ENCODE peak calls at places on chromosome 4, in ten cellular contexts. One of them, this sample, is unnamed.

GRCh38 chr4:6776920-6777635 is 5.4 kb upstream of the KIAA0232 start:
- DNase-seq in GM12865: no peak
- DNase-seq in SK-N-SH: no peak
- DNase-seq in CD8-positive, alpha-beta T cell: no peak
- DNase-seq in fibroblast of mammary gland: no peak
- DNase-seq in MM.1S: no peak
- DNase-seq in mucosa of descending colon: no peak
- DNase-seq in fibroblast of lung: no peak
- DNase-seq in body of pancreas: no peak
- DNase-seq in Calu3: no peak
- DNase-seq in this sample: no peak

GRCh38 chr4:5638316-5638715 is 70.0 kb downstream of the EVC2 start:
- DNase-seq in GM12865: no peak
- DNase-seq in fibroblast of lung: peak
- DNase-seq in mucosa of descending colon: no peak
- DNase-seq in body of pancreas: no peak
- DNase-seq in Calu3: no peak
- DNase-seq in MM.1S: no peak
- DNase-seq in fibroblast of mammary gland: peak
- DNase-seq in SK-N-SH: no peak
- DNase-seq in CD8-positive, alpha-beta T cell: no peak
- DNase-seq in this sample: no peak

GRCh38 chr4:1164956-1165545 is 7.3 kb downstream of the SPON2 start:
- DNase-seq in GM12865: no peak
- DNase-seq in Calu3: no peak
- DNase-seq in SK-N-SH: no peak
- DNase-seq in MM.1S: no peak
- DNase-seq in fibroblast of mammary gland: no peak
- DNase-seq in fibroblast of lung: no peak
- DNase-seq in mucosa of descending colon: no peak
- DNase-seq in body of pancreas: no peak
- DNase-seq in CD8-positive, alpha-beta T cell: no peak
- DNase-seq in this sample: no peak

GRCh38 chr4:180160195-180160985 is 2082.8 kb upstream of the TENM3 start:
- DNase-seq in mucosa of descending colon: no peak
- DNase-seq in CD8-positive, alpha-beta T cell: no peak
- DNase-seq in SK-N-SH: no peak
- DNase-seq in fibroblast of mammary gland: no peak
- DNase-seq in Calu3: no peak
- DNase-seq in GM12865: no peak
- DNase-seq in fibroblast of lung: peak
- DNase-seq in body of pancreas: no peak
- DNase-seq in MM.1S: no peak
- DNase-seq in this sample: no peak

GRCh38 chr4:80183196-80184052 is 13.9 kb upstream of the PRDM8 start:
- DNase-seq in mucosa of descending colon: peak
- DNase-seq in GM12865: no peak
- DNase-seq in CD8-positive, alpha-beta T cell: no peak
- DNase-seq in MM.1S: no peak
- DNase-seq in body of pancreas: no peak
- DNase-seq in fibroblast of mammary gland: peak
- DNase-seq in SK-N-SH: peak
- DNase-seq in fibroblast of lung: peak
- DNase-seq in Calu3: no peak
- DNase-seq in this sample: peak

GRCh38 chr4:185809517-185810071 is 2.4 kb downstream of the SORBS2 start:
- DNase-seq in body of pancreas: no peak
- DNase-seq in SK-N-SH: no peak
- DNase-seq in mucosa of descending colon: no peak
- DNase-seq in fibroblast of mammary gland: no peak
- DNase-seq in GM12865: no peak
- DNase-seq in CD8-positive, alpha-beta T cell: no peak
- DNase-seq in MM.1S: no peak
- DNase-seq in fibroblast of lung: no peak
- DNase-seq in Calu3: no peak
- DNase-seq in this sample: no peak

GRCh38 chr4:162661913-162662312 is 498.1 kb upstream of the FSTL5 start:
- DNase-seq in fibroblast of mammary gland: no peak
- DNase-seq in body of pancreas: no peak
- DNase-seq in fibroblast of lung: no peak
- DNase-seq in CD8-positive, alpha-beta T cell: no peak
- DNase-seq in SK-N-SH: no peak
- DNase-seq in GM12865: peak
- DNase-seq in mucosa of descending colon: no peak
- DNase-seq in Calu3: no peak
- DNase-seq in MM.1S: no peak
- DNase-seq in this sample: no peak

GRCh38 chr4:1797861-1798529 is 4.9 kb downstream of the FGFR3 start:
- DNase-seq in CD8-positive, alpha-beta T cell: no peak
- DNase-seq in fibroblast of mammary gland: no peak
- DNase-seq in GM12865: no peak
- DNase-seq in mucosa of descending colon: no peak
- DNase-seq in body of pancreas: no peak
- DNase-seq in fibroblast of lung: no peak
- DNase-seq in SK-N-SH: no peak
- DNase-seq in MM.1S: no peak
- DNase-seq in Calu3: no peak
- DNase-seq in this sample: no peak

GRCh38 chr4:29900336-29900735 is 819.8 kb upstream of the PCDH7 start:
- DNase-seq in body of pancreas: no peak
- DNase-seq in SK-N-SH: no peak
- DNase-seq in fibroblast of lung: no peak
- DNase-seq in CD8-positive, alpha-beta T cell: no peak
- DNase-seq in GM12865: no peak
- DNase-seq in mucosa of descending colon: no peak
- DNase-seq in fibroblast of mammary gland: no peak
- DNase-seq in MM.1S: no peak
- DNase-seq in Calu3: no peak
- DNase-seq in this sample: no peak

GRCh38 chr4:1582227-1582626 is 101.9 kb downstream of the FAM53A start:
- DNase-seq in GM12865: no peak
- DNase-seq in CD8-positive, alpha-beta T cell: no peak
- DNase-seq in Calu3: no peak
- DNase-seq in MM.1S: no peak
- DNase-seq in fibroblast of lung: no peak
- DNase-seq in mucosa of descending colon: no peak
- DNase-seq in SK-N-SH: no peak
- DNase-seq in fibroblast of mammary gland: no peak
- DNase-seq in body of pancreas: no peak
- DNase-seq in this sample: no peak

GRCh38 chr4:132180020-132180427 is 969.1 kb upstream of the PCDH10 start:
- DNase-seq in fibroblast of lung: peak
- DNase-seq in body of pancreas: no peak
- DNase-seq in SK-N-SH: no peak
- DNase-seq in Calu3: no peak
- DNase-seq in GM12865: no peak
- DNase-seq in mucosa of descending colon: no peak
- DNase-seq in CD8-positive, alpha-beta T cell: no peak
- DNase-seq in MM.1S: no peak
- DNase-seq in fibroblast of mammary gland: peak
- DNase-seq in this sample: no peak

GRCh38 chr4:168797176-168797575 is 212.9 kb downstream of the CBR4 start:
- DNase-seq in mucosa of descending colon: no peak
- DNase-seq in fibroblast of mammary gland: peak
- DNase-seq in Calu3: no peak
- DNase-seq in fibroblast of lung: peak
- DNase-seq in CD8-positive, alpha-beta T cell: no peak
- DNase-seq in SK-N-SH: no peak
- DNase-seq in MM.1S: no peak
- DNase-seq in GM12865: no peak
- DNase-seq in body of pancreas: no peak
- DNase-seq in this sample: no peak

GRCh38 chr4:88582493-88582892 is 9.8 kb upstream of the HERC3 start:
- DNase-seq in GM12865: no peak
- DNase-seq in fibroblast of mammary gland: peak
- DNase-seq in body of pancreas: no peak
- DNase-seq in MM.1S: no peak
- DNase-seq in fibroblast of lung: no peak
- DNase-seq in mucosa of descending colon: no peak
- DNase-seq in CD8-positive, alpha-beta T cell: no peak
- DNase-seq in SK-N-SH: no peak
- DNase-seq in Calu3: no peak
- DNase-seq in this sample: no peak

DNA sequence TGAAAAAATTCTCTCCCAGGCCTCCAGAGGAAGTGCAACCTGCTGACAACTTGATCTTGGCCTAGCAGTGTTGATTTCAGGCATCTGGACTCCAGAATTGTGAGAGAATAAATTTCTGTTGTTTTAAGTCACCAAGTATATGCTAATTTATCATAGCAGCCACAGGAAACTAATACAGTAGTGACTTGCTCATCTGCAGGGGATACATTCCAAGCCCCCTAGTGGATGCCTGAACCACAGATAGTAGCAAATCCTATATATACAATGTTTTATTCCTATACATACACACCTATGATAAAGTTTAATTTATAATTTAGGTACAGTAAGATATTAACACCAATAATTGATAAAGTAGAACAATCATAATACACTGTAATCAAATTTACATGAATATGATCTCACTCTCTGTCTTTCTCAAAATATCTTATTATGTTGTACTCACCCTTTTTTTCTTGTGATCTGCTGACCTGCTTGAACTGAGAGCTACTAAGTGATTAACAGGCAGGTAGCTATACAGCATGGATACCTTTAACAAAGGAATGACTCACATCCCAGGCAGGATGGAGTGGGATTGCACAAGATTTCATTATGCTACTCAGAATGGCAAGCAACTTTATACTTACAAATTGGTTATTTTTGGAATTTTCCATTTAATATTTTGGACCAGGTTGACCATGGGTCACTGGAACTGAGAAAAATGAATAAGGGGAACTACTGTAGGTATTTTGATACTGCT is 501.1 kb downstream of the KCNIP4 start:
- DNase-seq in SK-N-SH: no peak
- DNase-seq in Calu3: peak
- DNase-seq in mucosa of descending colon: no peak
- DNase-seq in fibroblast of lung: no peak
- DNase-seq in MM.1S: no peak
- DNase-seq in body of pancreas: no peak
- DNase-seq in GM12865: no peak
- DNase-seq in fibroblast of mammary gland: no peak
- DNase-seq in CD8-positive, alpha-beta T cell: no peak
- DNase-seq in this sample: no peak
- TF ChIP-seq CTCF in SK-N-SH: peak
- TF ChIP-seq CTCF in Calu3: no peak
- TF ChIP-seq CTCF in mucosa of descending colon: no peak
- TF ChIP-seq CTCF in fibroblast of lung: no peak
- TF ChIP-seq CTCF in MM.1S: no peak
- TF ChIP-seq CTCF in body of pancreas: no peak
- TF ChIP-seq CTCF in GM12865: no peak
- TF ChIP-seq CTCF in fibroblast of mammary gland: no peak
- TF ChIP-seq CTCF in CD8-positive, alpha-beta T cell: no peak
- TF ChIP-seq CTCF in this sample: no peak

GRCh38 chr4:10736895-10737294 is 52.3 kb upstream of the CLNK start:
- DNase-seq in body of pancreas: no peak
- DNase-seq in GM12865: no peak
- DNase-seq in Calu3: no peak
- DNase-seq in CD8-positive, alpha-beta T cell: no peak
- DNase-seq in mucosa of descending colon: no peak
- DNase-seq in MM.1S: no peak
- DNase-seq in SK-N-SH: no peak
- DNase-seq in fibroblast of lung: no peak
- DNase-seq in fibroblast of mammary gland: no peak
- DNase-seq in this sample: no peak
- TF ChIP-seq CTCF in body of pancreas: no peak
- TF ChIP-seq CTCF in GM12865: no peak
- TF ChIP-seq CTCF in Calu3: no peak
- TF ChIP-seq CTCF in CD8-positive, alpha-beta T cell: no peak
- TF ChIP-seq CTCF in mucosa of descending colon: no peak
- TF ChIP-seq CTCF in MM.1S: no peak
- TF ChIP-seq CTCF in SK-N-SH: no peak
- TF ChIP-seq CTCF in fibroblast of lung: no peak
- TF ChIP-seq CTCF in fibroblast of mammary gland: no peak
- TF ChIP-seq CTCF in this sample: no peak

GRCh38 chr4:36823199-36823967 is 421.2 kb upstream of the NWD2 start:
- DNase-seq in SK-N-SH: no peak
- DNase-seq in fibroblast of lung: peak
- DNase-seq in Calu3: no peak
- DNase-seq in MM.1S: peak
- DNase-seq in mucosa of descending colon: no peak
- DNase-seq in fibroblast of mammary gland: no peak
- DNase-seq in CD8-positive, alpha-beta T cell: no peak
- DNase-seq in body of pancreas: no peak
- DNase-seq in GM12865: peak
- DNase-seq in this sample: no peak

DNA sequence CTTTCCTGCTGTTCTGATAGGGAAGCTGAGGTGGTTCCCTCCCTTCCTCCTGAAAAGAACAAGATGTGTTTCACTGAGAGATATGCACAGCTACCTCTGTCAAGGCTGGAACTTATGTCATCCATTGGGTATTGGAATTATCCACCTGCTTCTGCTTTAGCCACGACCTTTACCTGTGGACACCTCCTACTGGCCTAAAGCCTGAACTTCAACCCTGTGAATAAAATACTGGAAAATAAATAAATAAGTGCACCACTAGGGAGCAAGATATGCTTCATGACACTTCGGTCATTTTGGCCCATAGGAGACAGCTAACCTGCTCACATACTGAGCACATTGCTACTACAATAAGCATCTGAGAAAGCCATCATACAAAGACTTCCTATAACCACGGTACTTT is 419.9 kb upstream of the NWD2 start:
- DNase-seq in CD8-positive, alpha-beta T cell: no peak
- DNase-seq in fibroblast of mammary gland: no peak
- DNase-seq in body of pancreas: no peak
- DNase-seq in MM.1S: peak
- DNase-seq in GM12865: peak
- DNase-seq in Calu3: no peak
- DNase-seq in fibroblast of lung: no peak
- DNase-seq in SK-N-SH: no peak
- DNase-seq in mucosa of descending colon: no peak
- DNase-seq in this sample: no peak
- TF ChIP-seq CTCF in CD8-positive, alpha-beta T cell: no peak
- TF ChIP-seq CTCF in fibroblast of mammary gland: no peak
- TF ChIP-seq CTCF in body of pancreas: no peak
- TF ChIP-seq CTCF in MM.1S: peak
- TF ChIP-seq CTCF in GM12865: peak
- TF ChIP-seq CTCF in Calu3: no peak
- TF ChIP-seq CTCF in fibroblast of lung: no peak
- TF ChIP-seq CTCF in SK-N-SH: no peak
- TF ChIP-seq CTCF in mucosa of descending colon: no peak
- TF ChIP-seq CTCF in this sample: peak

DNA sequence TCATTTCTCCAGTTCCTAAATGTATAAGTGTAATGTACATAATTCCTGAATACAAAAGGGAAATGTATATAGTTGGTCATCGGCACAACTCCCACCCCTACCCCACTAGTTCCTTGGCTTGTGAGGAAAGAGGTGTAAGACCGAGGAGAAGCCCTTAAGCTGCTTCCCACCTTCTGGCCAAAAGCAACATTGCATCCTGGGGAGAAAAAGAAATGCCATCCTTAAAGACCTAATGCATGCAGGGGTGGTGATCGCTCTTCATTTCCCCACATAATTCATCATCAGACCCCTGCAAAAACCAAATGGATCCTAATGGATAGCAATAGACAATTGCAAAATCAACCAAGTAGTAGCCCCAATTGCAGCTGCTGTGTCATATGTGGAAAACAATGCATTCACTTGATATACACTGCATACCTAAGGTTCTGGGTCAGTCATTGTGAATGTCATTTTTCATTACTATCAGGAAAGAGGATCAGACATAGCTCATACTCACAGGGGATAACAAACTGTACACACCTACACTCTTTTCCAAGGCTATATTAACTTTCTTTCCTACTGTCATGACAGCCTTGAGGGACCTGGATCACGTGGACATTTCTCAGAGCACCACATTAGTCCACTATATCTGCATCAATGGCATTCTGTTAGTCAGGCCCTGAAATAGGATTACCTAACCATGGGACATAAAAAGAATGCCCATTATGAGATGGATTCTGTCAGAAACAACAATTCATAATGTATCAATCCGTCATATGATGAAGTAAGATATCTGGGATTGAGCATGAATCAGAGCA is 31.7 kb upstream of the NFXL1 start:
- DNase-seq in SK-N-SH: no peak
- DNase-seq in body of pancreas: no peak
- DNase-seq in fibroblast of lung: no peak
- DNase-seq in fibroblast of mammary gland: no peak
- DNase-seq in CD8-positive, alpha-beta T cell: no peak
- DNase-seq in MM.1S: no peak
- DNase-seq in Calu3: no peak
- DNase-seq in mucosa of descending colon: no peak
- DNase-seq in GM12865: no peak
- DNase-seq in this sample: no peak
- TF ChIP-seq CTCF in SK-N-SH: peak
- TF ChIP-seq CTCF in body of pancreas: no peak
- TF ChIP-seq CTCF in fibroblast of lung: no peak
- TF ChIP-seq CTCF in fibroblast of mammary gland: peak
- TF ChIP-seq CTCF in CD8-positive, alpha-beta T cell: no peak
- TF ChIP-seq CTCF in MM.1S: no peak
- TF ChIP-seq CTCF in Calu3: no peak
- TF ChIP-seq CTCF in mucosa of descending colon: no peak
- TF ChIP-seq CTCF in GM12865: peak
- TF ChIP-seq CTCF in this sample: peak